ENCODE peak calls at places on chromosomes 2 and 18, in eight cellular contexts. G is RKO; N is stimulated activated CD4-positive, alpha-beta T cell treated with anti-CD3 and anti-CD28 coated beads, Interleukin-2, amount 100 ng/mL, for 48 hours; Q is CD4-positive, alpha-beta T cell; H is fibroblast of the conjunctiva; Z is occipital lobe; M is transverse colon; P is NCI-H524. W is an unnamed sample.

GRCh38 chr2:156539086-156539485 is 102.9 kb downstream of the GPD2 start:
- DNase-seq in G (no peak), N (no peak), Q (no peak), H (no peak), Z (no peak), M (no peak), P (no peak), W (no peak)

GRCh38 chr2:172791953-172792352 is 56.3 kb downstream of the RAPGEF4 start:
- DNase-seq in G (no peak), N (no peak), Q (no peak), H (no peak), Z (no peak), M (no peak), P (no peak), W (no peak)

GRCh38 chr18:63999871-64000270 is 30.0 kb downstream of the SERPINB8 start:
- DNase-seq in G (no peak), N (no peak), Q (no peak), H (no peak), Z (no peak), M (no peak), P (no peak), W (no peak)

GRCh38 chr2:46967990-46968647 is 52.5 kb upstream of the MCFD2 start:
- DNase-seq in G (no peak), N (no peak), Q (no peak), H (peak), Z (peak), M (peak), P (no peak), W (no peak)

GRCh38 chr2:127623388-127624320 is 22.3 kb upstream of the GPR17 start:
- DNase-seq in G (peak), N (no peak), Q (no peak), H (no peak), Z (no peak), M (peak), P (no peak), W (no peak)

GRCh38 chr2:46506131-46506706 is 26.9 kb downstream of the TMEM247 start:
- DNase-seq in G (no peak), N (no peak), Q (no peak), H (no peak), Z (no peak), M (no peak), P (no peak), W (no peak)

GRCh38 chr2:177799531-177799930 is 273.0 kb downstream of the PDE11A start:
- DNase-seq in G (peak), N (no peak), Q (no peak), H (no peak), Z (no peak), M (no peak), P (no peak), W (no peak)

GRCh38 chr2:174053784-174054183 is 88.6 kb upstream of the SP3 start:
- DNase-seq in G (no peak), N (no peak), Q (no peak), H (no peak), Z (no peak), M (no peak), P (no peak), W (no peak)

GRCh38 chr18:64073956-64074355 is 74.9 kb downstream of the LINC00305 start:
- DNase-seq in G (no peak), N (no peak), Q (no peak), H (no peak), Z (no peak), M (no peak), P (no peak), W (no peak)

GRCh38 chr2:201546576-201546975 is 95.0 kb downstream of the STRADB start:
- DNase-seq in G (no peak), N (no peak), Q (no peak), H (no peak), Z (no peak), M (no peak), P (no peak), W (no peak)

GRCh38 chr2:233513953-233514655 is 52.5 kb downstream of the USP40 start:
- DNase-seq in G (no peak), N (no peak), Q (no peak), H (no peak), Z (no peak), M (peak), P (no peak), W (no peak)

GRCh38 chr2:186927867-186928191 is 78.9 kb upstream of the ZSWIM2 start:
- DNase-seq in G (no peak), N (no peak), Q (no peak), H (no peak), Z (no peak), M (no peak), P (no peak), W (no peak)

GRCh38 chr2:110149330-110150220 is 34.0 kb upstream of the MALL start:
- DNase-seq in G (peak), N (no peak), Q (no peak), H (no peak), Z (no peak), M (no peak), P (no peak), W (no peak)

GRCh38 chr18:11500153-11501122 is 109.0 kb upstream of the SLC35G4 start:
- DNase-seq in G (peak), N (no peak), Q (no peak), H (peak), Z (no peak), M (no peak), P (no peak), W (no peak)

GRCh38 chr2:39642054-39642742 is 23.5 kb upstream of the TMEM178A start:
- DNase-seq in G (no peak), N (no peak), Q (no peak), H (peak), Z (peak), M (no peak), P (no peak), W (no peak)

GRCh38 chr2:240795468-240795867 is 24.6 kb downstream of the KIF1A start:
- DNase-seq in G (no peak), N (no peak), Q (no peak), H (no peak), Z (no peak), M (no peak), P (no peak), W (no peak)

GRCh38 chr2:27701676-27702075 is 38.0 kb downstream of the SLC4A1AP start:
- DNase-seq in G (no peak), N (no peak), Q (no peak), H (no peak), Z (no peak), M (no peak), P (peak), W (no peak)

GRCh38 chr2:29139152-29139551 is 23.9 kb downstream of the CLIP4 start:
- DNase-seq in G (no peak), N (no peak), Q (no peak), H (no peak), Z (no peak), M (no peak), P (no peak), W (no peak)

GRCh38 chr2:19355931-19356544 is 2.4 kb downstream of the OSR1 start:
- DNase-seq in G (no peak), N (no peak), Q (no peak), H (no peak), Z (no peak), M (no peak), P (no peak), W (no peak)

GRCh38 chr18:55517055-55517454 is 70.9 kb downstream of the TCF4 start:
- DNase-seq in G (no peak), N (no peak), Q (no peak), H (no peak), Z (no peak), M (no peak), P (no peak), W (no peak)

GRCh38 chr2:12293868-12294267 is 422.9 kb upstream of the TRIB2 start:
- DNase-seq in G (no peak), N (no peak), Q (no peak), H (no peak), Z (no peak), M (no peak), P (no peak), W (no peak)

GRCh38 chr2:163852616-163853015 is 116.8 kb upstream of the FIGN start:
- DNase-seq in G (no peak), N (no peak), Q (no peak), H (no peak), Z (no peak), M (no peak), P (no peak), W (no peak)

GRCh38 chr18:70499218-70499691 is 210.4 kb downstream of the SOCS6 start:
- DNase-seq in G (no peak), N (no peak), Q (no peak), H (no peak), Z (no peak), M (no peak), P (no peak), W (no peak)